ENCODE peak calls at places on chromosomes 12 and 14, in four cellular contexts. H, I, A and N are unnamed samples.

GRCh38 chr14:61051046-61051445 is 70.0 kb downstream of the SLC38A6 start:
- DNase-seq in H (no peak), I (peak; percentile 48), A (no peak), N (no peak)

GRCh38 chr14:53710615-53711014 is 246.0 kb downstream of the BMP4 start:
- DNase-seq in H (no peak), I (no peak), A (no peak), N (no peak)

GRCh38 chr14:102663031-102663430 is 70.6 kb downstream of the RCOR1 start:
- DNase-seq in H (no peak), I (no peak), A (no peak), N (no peak)

GRCh38 chr12:49200882-49201594 is 12.2 kb upstream of the TUBA1A start:
- DNase-seq in H (peak; percentile 89), I (no peak), A (no peak), N (no peak)

GRCh38 chr12:44497044-44497443 is 379.1 kb downstream of the NELL2 start:
- DNase-seq in H (no peak), I (no peak), A (no peak), N (no peak)

GRCh38 chr14:73467800-73468199 is 9.5 kb upstream of the NUMB start:
- DNase-seq in H (peak; percentile 43), I (no peak), A (no peak), N (no peak)

GRCh38 chr14:74967618-74968017 is 12.2 kb upstream of the PGF start:
- DNase-seq in H (no peak), I (peak; percentile 4), A (no peak), N (no peak)

GRCh38 chr12:21828779-21829178 is 54.3 kb upstream of the KCNJ8 start:
- DNase-seq in H (peak; percentile 14), I (no peak), A (no peak), N (no peak)

GRCh38 chr12:6958609-6959375 is 7.6 kb downstream of the PTPN6 start:
- DNase-seq in H (no peak), I (no peak), A (no peak), N (peak; percentile 66)

GRCh38 chr12:6535960-6536847 is 1.9 kb downstream of the GAPDH start:
- DNase-seq in H (peak; percentile 28), I (no peak), A (no peak), N (no peak)

GRCh38 chr12:120539303-120539702 is 5.1 kb downstream of the RNF10 start:
- DNase-seq in H (peak; percentile 28), I (no peak), A (no peak), N (no peak)

GRCh38 chr14:91980157-91980556 is 32.7 kb upstream of the FBLN5 start:
- DNase-seq in H (peak; percentile 83), I (no peak), A (no peak), N (no peak)

GRCh38 chr12:25859976-25860375 is 98.5 kb upstream of the RASSF8 start:
- DNase-seq in H (no peak), I (no peak), A (no peak), N (no peak)

GRCh38 chr12:253116-253831 is 9.4 kb downstream of the SLC6A13 start:
- DNase-seq in H (no peak), I (no peak), A (no peak), N (no peak)

GRCh38 chr14:105089746-105090492 is 24.7 kb upstream of the GPR132 start:
- DNase-seq in H (no peak), I (no peak), A (no peak), N (no peak)

GRCh38 chr14:85308531-85309300 is 221.2 kb upstream of the FLRT2 start:
- DNase-seq in H (peak; percentile 49), I (no peak), A (no peak), N (no peak)

GRCh38 chr14:55586411-55586810 is 6.4 kb downstream of the KTN1 start:
- DNase-seq in H (no peak), I (no peak), A (no peak), N (no peak)

GRCh38 chr14:55592426-55592825 is 12.4 kb downstream of the KTN1 start:
- DNase-seq in H (no peak), I (no peak), A (no peak), N (no peak)

GRCh38 chr14:55588259-55588699 is 8.3 kb downstream of the KTN1 start:
- DNase-seq in H (peak; percentile 65), I (no peak), A (no peak), N (no peak)

GRCh38 chr14:55587847-55588246 is 7.8 kb downstream of the KTN1 start:
- DNase-seq in H (no peak), I (no peak), A (no peak), N (no peak)

DNA sequence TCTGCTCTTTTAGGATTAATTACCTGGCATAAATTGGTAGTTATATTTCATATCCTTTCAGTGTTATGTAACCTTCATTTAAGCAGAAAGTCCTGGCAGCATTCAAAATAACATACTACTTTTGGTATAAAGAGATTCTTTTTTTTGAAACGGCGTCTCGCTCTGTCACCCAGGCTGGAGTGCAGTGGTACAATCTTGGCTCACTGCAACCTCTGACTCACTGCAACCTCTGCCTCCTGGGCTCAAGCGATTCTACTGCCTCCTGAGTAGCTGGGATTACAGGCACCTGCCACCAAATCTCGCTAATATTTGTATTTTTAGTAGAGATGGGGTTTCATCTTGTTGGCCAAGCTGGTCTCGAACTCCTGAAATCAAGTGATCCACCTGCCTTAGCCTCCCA is 9.2 kb downstream of the KTN1 start:
- DNase-seq in H (no peak), I (no peak), A (no peak), N (no peak)
- H3K9me3 ChIP-seq in H (no peaks in the 10 kb centered on the region), I (no peaks in the 10 kb centered on the region), A (no peaks in the 10 kb centered on the region), N (no peaks in the 10 kb centered on the region)

DNA sequence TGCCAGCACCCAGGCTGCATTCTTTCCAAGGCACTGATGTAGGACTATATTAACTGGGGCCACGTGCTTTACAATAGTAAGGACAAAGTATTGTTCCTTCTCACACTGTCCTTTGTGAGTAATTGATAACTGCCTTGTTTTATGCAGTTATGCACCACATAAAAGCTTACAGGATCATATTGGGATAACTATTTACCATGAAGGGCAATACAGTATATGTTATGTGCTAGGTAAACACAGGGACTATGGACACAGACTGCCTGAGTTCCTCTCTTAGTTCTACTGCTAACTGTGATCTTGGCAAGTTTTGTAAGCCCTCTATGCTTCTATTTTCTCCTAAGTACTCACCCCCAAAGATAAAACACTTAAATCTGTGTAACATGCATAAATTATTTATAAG is 183.7 kb downstream of the NOVA1 start:
- DNase-seq in H (no peak), I (no peak), A (no peak), N (no peak)
- H3K9me3 ChIP-seq in H (no peaks in the 10 kb centered on the region), I (no peaks in the 10 kb centered on the region), A (no peaks in the 10 kb centered on the region), N (no peaks in the 10 kb centered on the region)

GRCh38 chr14:66216763-66217162 is 269.4 kb upstream of the CCDC196 start:
- DNase-seq in H (no peak), I (no peak), A (no peak), N (no peak)
- H3K9me3 ChIP-seq in H (peaks cover 37% of the 10 kb centered on the region), I (no peaks in the 10 kb centered on the region), A (no peaks in the 10 kb centered on the region), N (no peaks in the 10 kb centered on the region)

DNA sequence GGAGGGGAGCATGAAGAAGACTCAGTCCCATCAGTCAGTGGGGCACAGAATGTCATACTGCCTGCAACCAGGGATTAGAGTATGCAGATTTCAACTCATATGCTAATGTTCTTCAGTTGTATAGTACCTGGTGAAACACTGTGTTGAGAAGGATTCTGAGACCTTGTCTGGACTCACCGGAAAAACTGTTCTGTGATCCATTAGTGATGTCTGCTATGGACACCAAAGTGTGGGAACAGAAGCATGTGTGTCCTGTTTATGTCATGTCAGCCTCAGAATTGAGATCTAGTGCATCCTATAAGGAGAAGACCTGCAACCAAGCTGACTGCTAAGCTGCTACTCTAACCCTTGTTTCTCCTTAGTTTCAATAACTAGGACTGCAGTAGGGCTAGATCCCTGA is 43.5 kb downstream of the TRPV4 start:
- DNase-seq in H (no peak), I (no peak), A (no peak), N (no peak)
- H3K9me3 ChIP-seq in H (no peaks in the 10 kb centered on the region), I (no peaks in the 10 kb centered on the region), A (no peaks in the 10 kb centered on the region), N (no peaks in the 10 kb centered on the region)

GRCh38 chr14:20048202-20048601 is 11.6 kb upstream of the OR4L1 start:
- DNase-seq in H (no peak), I (no peak), A (no peak), N (no peak)
- H3K9me3 ChIP-seq in H (peaks cover 8% of the 10 kb centered on the region), I (no peaks in the 10 kb centered on the region), A (no peaks in the 10 kb centered on the region), N (no peaks in the 10 kb centered on the region)

GRCh38 chr12:46179693-46180452 is 89.0 kb downstream of the SLC38A1 start:
- DNase-seq in H (no peak), I (no peak), A (no peak), N (no peak)

GRCh38 chr12:46177020-46177419 is 91.8 kb downstream of the SLC38A1 start:
- DNase-seq in H (no peak), I (no peak), A (no peak), N (no peak)

GRCh38 chr12:46181465-46181864 is 87.4 kb downstream of the SLC38A1 start:
- DNase-seq in H (no peak), I (no peak), A (no peak), N (no peak)

GRCh38 chr12:46174919-46175318 is 93.9 kb downstream of the SLC38A1 start:
- DNase-seq in H (no peak), I (no peak), A (no peak), N (no peak)

GRCh38 chr12:46177842-46178608 is 90.8 kb downstream of the SLC38A1 start:
- DNase-seq in H (no peak), I (no peak), A (no peak), N (no peak)
- H3K9me3 ChIP-seq in H (no peaks in the 10 kb centered on the region), I (no peaks in the 10 kb centered on the region), A (no peaks in the 10 kb centered on the region), N (no peaks in the 10 kb centered on the region)

GRCh38 chr14:29403091-29403490 is 524.6 kb downstream of the PRKD1 start:
- DNase-seq in H (no peak), I (no peak), A (no peak), N (no peak)
- H3K9me3 ChIP-seq in H (peaks cover 13% of the 10 kb centered on the region), I (no peaks in the 10 kb centered on the region), A (peaks cover 5% of the 10 kb centered on the region), N (no peaks in the 10 kb centered on the region)

DNA sequence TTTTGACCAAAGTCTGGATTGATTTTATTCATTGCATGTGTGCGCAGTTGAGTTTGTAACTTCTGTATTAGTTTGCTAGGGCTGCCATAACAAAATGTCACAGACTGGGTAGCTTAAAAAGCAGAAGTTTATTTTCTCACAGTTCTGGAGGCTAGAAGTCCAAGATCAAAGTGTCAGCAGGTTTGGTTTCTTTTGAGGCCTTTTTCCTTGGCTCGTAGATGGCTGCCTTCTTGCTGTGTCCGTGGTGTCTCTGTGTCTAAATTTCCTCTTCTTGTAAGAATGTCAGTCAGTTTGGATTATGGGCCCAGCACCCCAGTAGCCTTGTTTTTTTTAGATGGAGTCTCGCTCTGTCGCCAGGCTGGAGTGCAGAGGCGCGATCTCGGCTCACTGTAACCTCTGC is 11.8 kb downstream of the DNM1L start:
- DNase-seq in H (no peak), I (no peak), A (no peak), N (no peak)
- H3K9me3 ChIP-seq in H (peaks cover 5% of the 10 kb centered on the region), I (no peaks in the 10 kb centered on the region), A (no peaks in the 10 kb centered on the region), N (no peaks in the 10 kb centered on the region)